ENCODE peak calls at places on chromosomes 5 and 9, in five cellular contexts. F is K562, S is cardiac muscle cell, A is cardiac fibroblast, N is AG10803. J is an unnamed sample.

GRCh38 chr5:64958757-64959391 is 190.1 kb downstream of the CWC27 start:
- DNase-seq in N (peak), S (peak), A (peak), F (no peak), J (peak)

GRCh38 chr9:77647659-77648457 is at the start of gene GNA14:
- DNase-seq in N (peak), S (peak), A (peak), F (no peak), J (no peak)

GRCh38 chr5:32707394-32707997 is 3.6 kb upstream of the NPR3 start:
- DNase-seq in A (peak), S (peak), N (peak), F (no peak), J (peak)

GRCh38 chr5:168055141-168055680 is 236.2 kb upstream of the WWC1 start:
- DNase-seq in S (no peak), N (no peak), F (no peak), A (no peak), J (no peak)

GRCh38 chr9:101516655-101517054 is 17.0 kb upstream of the RNF20 start:
- DNase-seq in F (no peak), A (no peak), N (no peak), S (no peak), J (no peak)

GRCh38 chr9:70902705-70903131 is 218.7 kb downstream of the TRPM3 start:
- DNase-seq in S (peak), F (no peak), N (peak), A (peak), J (peak)

GRCh38 chr5:69285448-69286116 is 47.0 kb downstream of the CCDC125 start:
- DNase-seq in A (no peak), S (no peak), N (no peak), F (no peak), J (no peak)

GRCh38 chr5:14331377-14331776 is 188.2 kb downstream of the TRIO start:
- DNase-seq in F (no peak), S (no peak), N (no peak), A (no peak), J (no peak)

GRCh38 chr9:137222190-137223077 is at the start of gene RNF208:
- DNase-seq in F (no peak), A (no peak), N (no peak), S (no peak), J (no peak)

GRCh38 chr9:9912459-9912858 is 700.3 kb downstream of the PTPRD start:
- DNase-seq in N (no peak), A (no peak), S (no peak), F (no peak), J (no peak)

GRCh38 chr9:125436613-125437443 is 175.2 kb downstream of the GAPVD1 start:
- DNase-seq in N (no peak), F (no peak), A (no peak), S (no peak), J (no peak)

GRCh38 chr9:6549106-6549505 is 96.4 kb downstream of the GLDC start:
- DNase-seq in N (no peak), F (no peak), A (no peak), S (peak), J (no peak)

GRCh38 chr5:175629231-175629630 is 28.6 kb upstream of the HRH2 start:
- DNase-seq in S (no peak), N (no peak), A (no peak), F (no peak), J (no peak)

GRCh38 chr9:93302586-93303257 is 118.8 kb downstream of the WNK2 start:
- DNase-seq in S (peak), N (peak), F (peak), A (peak), J (peak)

GRCh38 chr5:68303038-68303738 is 87.6 kb downstream of the PIK3R1 start:
- DNase-seq in A (peak), N (peak), F (no peak), S (no peak), J (no peak)

GRCh38 chr9:85172001-85172978 is 502.8 kb downstream of the NTRK2 start:
- DNase-seq in S (peak), A (no peak), N (no peak), F (no peak), J (peak)

GRCh38 chr5:40033411-40033810 is 608.6 kb upstream of the DAB2 start:
- DNase-seq in F (no peak), N (no peak), A (no peak), S (no peak), J (no peak)

GRCh38 chr5:94693043-94693822 is 74.8 kb downstream of the SLF1 start:
- DNase-seq in N (peak), S (peak), A (peak), F (no peak), J (peak)

GRCh38 chr9:127714916-127715442 is 484 bp downstream of the PTRH1 start:
- DNase-seq in S (no peak), N (no peak), A (no peak), F (peak), J (no peak)

GRCh38 chr5:167587768-167588167 is 703.7 kb upstream of the WWC1 start:
- DNase-seq in N (peak), F (no peak), A (peak), S (peak), J (peak)

GRCh38 chr5:109468737-109469420 is 59.1 kb upstream of the PJA2 start:
- DNase-seq in F (peak), N (peak), S (peak), A (peak), J (peak)

GRCh38 chr9:97737429-97737828 is 40.3 kb upstream of the XPA start:
- DNase-seq in A (peak), F (peak), N (no peak), S (no peak), J (no peak)

GRCh38 chr5:1004598-1005361 is 3.8 kb upstream of the NKD2 start:
- DNase-seq in N (peak), S (peak), A (peak), F (peak), J (peak)

GRCh38 chr5:6176294-6176693 is 202.1 kb downstream of the MED10 start:
- DNase-seq in F (no peak), S (no peak), A (no peak), N (no peak), J (no peak)

GRCh38 chr5:157252741-157253465 is 13.0 kb upstream of the CYFIP2 start:
- DNase-seq in A (peak), S (peak), N (peak), F (no peak), J (peak)

GRCh38 chr5:80864706-80865435 is 95.3 kb upstream of the RASGRF2 start:
- DNase-seq in A (no peak), N (no peak), S (no peak), F (no peak), J (no peak)

GRCh38 chr9:93202919-93203712 is 19.2 kb downstream of the WNK2 start:
- DNase-seq in F (no peak), A (no peak), S (no peak), N (no peak), J (no peak)

GRCh38 chr5:131944700-131945550 is 538 bp downstream of the MEIKIN start:
- DNase-seq in N (no peak), A (no peak), S (no peak), F (no peak), J (no peak)

GRCh38 chr9:112050544-112051475 is 124.3 kb downstream of the SUSD1 start:
- DNase-seq in S (peak), A (peak), N (peak), F (no peak), J (peak)

GRCh38 chr5:139855451-139855850 is 59.8 kb downstream of the PSD2 start:
- DNase-seq in A (no peak), S (no peak), N (no peak), F (no peak), J (no peak)

GRCh38 chr9:5587024-5587423 is 41.9 kb upstream of the RIC1 start:
- DNase-seq in A (peak), S (peak), F (no peak), N (peak), J (peak)

GRCh38 chr5:137148128-137148527 is 351.0 kb downstream of the SPOCK1 start:
- DNase-seq in F (no peak), N (no peak), A (no peak), S (no peak), J (no peak)

GRCh38 chr9:95129651-95130291 is 187.7 kb downstream of the FANCC start:
- DNase-seq in S (no peak), N (no peak), A (no peak), F (no peak), J (no peak)

GRCh38 chr9:95126739-95127138 is 190.8 kb downstream of the FANCC start:
- DNase-seq in F (no peak), A (no peak), N (no peak), S (no peak), J (no peak)

GRCh38 chr9:95125652-95126051 is 191.9 kb downstream of the FANCC start:
- DNase-seq in A (no peak), N (no peak), S (no peak), F (no peak), J (no peak)

GRCh38 chr9:95128177-95128524 is 189.4 kb downstream of the FANCC start:
- DNase-seq in A (no peak), N (no peak), F (no peak), S (no peak), J (no peak)

GRCh38 chr9:95127249-95128176 is 190.0 kb downstream of the FANCC start:
- DNase-seq in F (peak), N (peak), A (peak), S (peak), J (peak)
- H3K4me3 ChIP-seq in F (no peak), N (peak), A (peak), S (peak), J (peak)

GRCh38 chr5:2708132-2708531 is 43.3 kb downstream of the IRX2 start:
- DNase-seq in F (no peak), S (no peak), A (no peak), N (no peak), J (no peak)

GRCh38 chr5:2709996-2710689 is 41.3 kb downstream of the IRX2 start:
- DNase-seq in S (no peak), A (no peak), N (no peak), F (no peak), J (no peak)

GRCh38 chr5:2708751-2709150 is 42.7 kb downstream of the IRX2 start:
- DNase-seq in F (no peak), A (no peak), S (no peak), N (no peak), J (no peak)

GRCh38 chr5:2711446-2712425 is 39.7 kb downstream of the IRX2 start:
- DNase-seq in S (no peak), F (no peak), A (no peak), N (no peak), J (no peak)

DNA sequence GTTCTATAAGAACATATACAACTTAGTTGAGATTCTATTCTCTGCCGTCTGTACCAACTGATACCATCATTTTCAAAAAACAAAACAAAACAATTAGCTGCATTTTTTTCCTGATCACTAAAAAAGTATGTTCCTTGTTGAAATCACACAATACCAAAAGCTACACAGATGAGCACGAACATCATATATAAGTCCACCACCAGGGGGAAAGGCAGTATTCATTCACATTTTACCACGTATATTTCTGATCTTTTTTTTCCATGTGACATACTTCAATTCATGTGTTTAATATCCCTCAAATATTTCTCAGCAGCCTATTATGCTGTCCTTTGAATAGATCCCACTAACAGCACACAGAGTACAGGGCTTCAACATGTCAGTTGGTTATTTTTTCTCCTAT is 40.6 kb downstream of the IRX2 start:
- DNase-seq in N (peak), F (peak), S (no peak), A (peak), J (no peak)
- TF ChIP-seq CTCF in N (peak), F (peak), S (no peak), A (peak), J (no peak)

DNA sequence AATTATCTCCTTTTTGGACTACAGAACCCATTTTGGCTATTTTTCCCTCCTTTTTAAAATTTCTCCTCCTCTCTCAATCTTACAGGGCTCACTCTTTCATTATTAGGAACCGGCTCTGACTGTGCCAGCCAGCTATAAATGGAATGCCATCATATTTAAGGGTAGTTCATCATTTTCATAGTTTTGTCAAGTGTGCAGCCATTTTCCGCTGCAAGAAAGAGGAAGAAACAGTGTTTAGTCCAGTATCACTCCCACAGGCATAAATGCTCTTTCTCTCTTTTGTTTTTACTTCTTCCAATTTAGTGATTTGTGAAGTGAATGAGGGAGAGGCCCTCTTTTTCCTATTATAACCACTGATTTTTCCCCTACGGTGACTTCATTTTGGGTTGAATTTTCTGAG is 290.0 kb downstream of the NR3C1 start:
- DNase-seq in A (no peak), S (no peak), F (no peak), N (no peak), J (no peak)
- H3K4me3 ChIP-seq in A (no peak), S (no peak), F (no peak), N (no peak), J (no peak)

GRCh38 chr9:107020040-107020530 is 157.1 kb downstream of the ZNF462 start:
- DNase-seq in S (peak), F (no peak), N (peak), A (peak), J (peak)
- TF ChIP-seq CTCF in S (no peak), F (no peak), N (peak), A (peak), J (peak)

GRCh38 chr5:36078430-36078829 is 11.7 kb upstream of the UGT3A2 start:
- DNase-seq in A (no peak), S (no peak), N (no peak), F (no peak), J (no peak)

GRCh38 chr5:36073595-36074216 is 7.0 kb upstream of the UGT3A2 start:
- DNase-seq in S (peak), F (no peak), A (peak), N (no peak), J (peak)

GRCh38 chr5:36079200-36079761 is 12.6 kb upstream of the UGT3A2 start:
- DNase-seq in S (peak), N (peak), F (peak), A (peak), J (peak)
- H3K4me3 ChIP-seq in S (no peak), N (no peak), F (no peak), A (no peak), J (no peak)

DNA sequence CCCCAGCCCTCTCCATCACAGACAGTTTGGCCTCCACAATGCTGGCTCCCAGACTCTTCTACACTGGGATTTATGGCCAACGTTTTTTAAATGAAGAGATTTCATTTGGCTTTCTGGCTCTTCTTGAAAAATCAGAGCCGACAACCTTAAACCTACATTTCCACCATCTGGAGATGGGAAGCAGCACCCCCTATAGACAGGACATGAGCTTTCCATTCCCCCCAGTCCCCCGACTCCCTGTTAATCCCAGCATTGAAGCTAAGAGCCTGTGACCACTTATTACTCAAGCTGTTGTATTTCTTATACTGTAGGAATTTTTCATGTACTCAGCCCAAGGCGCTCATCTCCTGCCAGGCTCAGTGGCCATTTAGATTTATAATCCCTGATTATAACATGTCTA is 34.0 kb upstream of the AFAP1L1 start:
- DNase-seq in A (no peak), S (no peak), F (peak), N (no peak), J (no peak)
- TF ChIP-seq CTCF in A (peak), S (no peak), F (peak), N (peak), J (peak)

DNA sequence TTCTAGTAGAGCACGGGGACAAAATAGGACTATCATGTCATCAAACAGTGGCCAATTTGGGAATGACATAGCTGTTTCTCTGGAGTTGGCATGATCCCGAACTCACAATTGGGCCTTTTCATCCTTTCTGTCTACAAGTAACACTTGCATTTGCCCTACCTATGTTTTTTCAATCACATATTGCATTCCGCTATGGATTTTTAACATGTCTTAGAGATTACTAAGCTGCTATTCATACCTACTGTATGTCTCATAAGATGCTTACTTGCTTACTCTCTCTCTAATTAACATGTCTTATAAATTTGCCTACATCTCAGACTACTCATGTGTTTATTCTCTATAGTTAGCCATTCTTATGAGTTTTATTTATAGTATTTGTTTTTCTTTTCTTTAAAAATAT is 341.2 kb upstream of the CTNND2 start:
- DNase-seq in A (no peak), F (no peak), N (no peak), S (no peak), J (no peak)
- H3K4me3 ChIP-seq in A (no peak), F (no peak), N (no peak), S (no peak), J (no peak)

GRCh38 chr5:2780421-2781171 is 29.1 kb upstream of the IRX2 start:
- DNase-seq in N (no peak), A (no peak), F (no peak), S (no peak), J (no peak)
- TF ChIP-seq CTCF in N (no peak), A (no peak), F (no peak), S (no peak), J (no peak)

J was measured in fibroblast of the aortic adventitia.